ENCODE peak calls at places on chromosome 11, in eight cellular contexts. N is AG08395; O is HCT116; T is A172; X is stimulated activated CD8-positive, alpha-beta memory T cell treated with anti-CD3 and anti-CD28 coated beads, Interleukin-7, amount 100 ng/mL, for 1 hour; B is T1000; C is activated CD8-positive, alpha-beta T cell treated with anti-CD3 and anti-CD28 coated beads for 36 hours; U is endodermal cell. Z is an unnamed sample.

GRCh38 chr11:69912161-69912910 is 93.1 kb upstream of the FGF3 start:
- DNase-seq in X (no peak), U (peak; percentile 45), B (no peak), T (no peak), N (no peak), O (no peak), C (no peak), Z (no peak)

GRCh38 chr11:1830500-1831223 is 4.1 kb upstream of the SYT8 start:
- DNase-seq in X (no peak), C (no peak), T (no peak), U (peak; percentile 45), O (no peak), B (no peak), N (no peak), Z (peak; percentile 71)

GRCh38 chr11:31808268-31808667 is 2.9 kb downstream of the PAX6 start:
- DNase-seq in C (no peak), B (no peak), O (no peak), N (no peak), U (no peak), T (no peak), X (no peak), Z (no peak)

GRCh38 chr11:134038897-134039470 is 29.9 kb upstream of the JAM3 start:
- DNase-seq in X (no peak), T (no peak), O (no peak), C (no peak), B (no peak), N (no peak), U (no peak), Z (no peak)

GRCh38 chr11:113090716-113091577 is 129.7 kb downstream of the NCAM1 start:
- DNase-seq in T (no peak), B (no peak), U (no peak), C (no peak), N (no peak), O (no peak), X (no peak), Z (no peak)

GRCh38 chr11:66070604-66071325 is 693 bp downstream of the PACS1 start:
- DNase-seq in T (no peak), C (peak; percentile 35), U (peak; percentile 78), B (no peak), X (no peak), O (no peak), N (peak; percentile 48), Z (no peak)

GRCh38 chr11:81497202-81497804 is 1236.4 kb downstream of the FAM181B start:
- DNase-seq in N (peak; percentile 9), T (peak; percentile 75), C (peak; percentile 24), B (no peak), U (peak; percentile 49), O (peak; percentile 0), X (no peak), Z (no peak)

GRCh38 chr11:68138256-68138655 is 17.1 kb upstream of the CHKA start:
- DNase-seq in O (no peak), T (no peak), C (no peak), N (no peak), X (no peak), U (no peak), B (no peak), Z (no peak)

GRCh38 chr11:16979708-16980622 is 34.2 kb downstream of the PLEKHA7 start:
- DNase-seq in U (no peak), T (no peak), O (no peak), B (no peak), X (no peak), C (no peak), N (no peak), Z (no peak)

GRCh38 chr11:92225563-92226308 is 1.1 kb downstream of the FAT3 start:
- DNase-seq in X (no peak), C (no peak), T (no peak), U (peak; percentile 85), B (peak; percentile 22), N (no peak), O (no peak), Z (peak; percentile 15)

GRCh38 chr11:110471315-110471714 is 41.6 kb downstream of the FDX1 start:
- DNase-seq in C (no peak), N (peak; percentile 14), U (no peak), X (no peak), B (no peak), O (no peak), T (no peak), Z (no peak)

GRCh38 chr11:124759268-124760204 is 2.6 kb downstream of the ESAM start:
- DNase-seq in B (no peak), T (no peak), X (no peak), U (peak; percentile 70), O (no peak), N (no peak), C (no peak), Z (no peak)

GRCh38 chr11:10823152-10823579 is 14.4 kb upstream of the EIF4G2 start:
- DNase-seq in X (no peak), B (no peak), U (no peak), T (peak; percentile 7), C (no peak), O (no peak), N (no peak), Z (no peak)

GRCh38 chr11:57318178-57318577 is 6.6 kb downstream of the TNKS1BP1 start:
- DNase-seq in O (no peak), N (peak; percentile 8), C (no peak), T (no peak), X (no peak), B (no peak), U (no peak), Z (no peak)

GRCh38 chr11:66951927-66952337 is 6.3 kb downstream of the PC start:
- DNase-seq in B (no peak), T (peak; percentile 12), X (no peak), N (no peak), C (no peak), O (no peak), U (no peak), Z (no peak)

GRCh38 chr11:65849366-65849765 is 8.6 kb downstream of the CFL1 start:
- DNase-seq in T (no peak), X (no peak), U (peak; percentile 65), N (no peak), C (no peak), B (no peak), O (no peak), Z (no peak)

GRCh38 chr11:61447601-61448551 is 18.0 kb downstream of the SDHAF2 start:
- DNase-seq in T (no peak), N (no peak), X (no peak), O (no peak), C (no peak), B (no peak), U (no peak), Z (no peak)

GRCh38 chr11:77101043-77101537 is 1.6 kb upstream of the OMP start:
- DNase-seq in O (no peak), X (no peak), C (peak; percentile 38), B (no peak), T (peak; percentile 34), N (peak; percentile 53), U (peak; percentile 69), Z (no peak)

GRCh38 chr11:129455756-129456436 is 80.2 kb downstream of the BARX2 start:
- DNase-seq in N (no peak), C (no peak), U (no peak), T (no peak), X (no peak), O (no peak), B (no peak), Z (no peak)

GRCh38 chr11:7596975-7597391 is 76.3 kb downstream of the CYB5R2 start:
- DNase-seq in C (no peak), N (no peak), T (no peak), O (no peak), B (no peak), U (no peak), X (no peak), Z (no peak)